ENCODE peak calls at places on chromosomes 11 and 22, in ten cellular contexts. One of them, this sample, is unnamed.
A peak's percentile ranks its signal among the peaks of the same experiment; 100 is the strongest.

GRCh38 chr22:35376728-35377472 is 4.0 kb upstream of the HMOX1 start:
- DNase-seq in GM23248: peak; percentile 99
- DNase-seq in OCI-LY7: peak; percentile 92
- DNase-seq in Karpas-422: peak; percentile 95
- DNase-seq in GM23338: peak; percentile 100
- DNase-seq in HCT116: peak; percentile 83
- DNase-seq in SK-N-SH: no peak
- DNase-seq in hepatocyte: peak; percentile 96
- DNase-seq in MM.1S: peak; percentile 96
- DNase-seq in PC-9: peak; percentile 92
- DNase-seq in this sample: peak; percentile 94

GRCh38 chr11:60858731-60859464 is 3.1 kb upstream of the PTGDR2 start:
- DNase-seq in OCI-LY7: peak; percentile 36
- DNase-seq in Karpas-422: no peak
- DNase-seq in MM.1S: no peak
- DNase-seq in HCT116: no peak
- DNase-seq in PC-9: no peak
- DNase-seq in hepatocyte: no peak
- DNase-seq in GM23338: no peak
- DNase-seq in GM23248: no peak
- DNase-seq in SK-N-SH: no peak
- DNase-seq in this sample: no peak

GRCh38 chr22:44182591-44183588 is 2.2 kb downstream of the PARVG start:
- DNase-seq in MM.1S: no peak
- DNase-seq in SK-N-SH: no peak
- DNase-seq in PC-9: no peak
- DNase-seq in HCT116: no peak
- DNase-seq in OCI-LY7: peak; percentile 24
- DNase-seq in Karpas-422: no peak
- DNase-seq in hepatocyte: no peak
- DNase-seq in GM23338: no peak
- DNase-seq in GM23248: no peak
- DNase-seq in this sample: no peak

GRCh38 chr11:17531818-17532131 is 12.4 kb downstream of the USH1C start:
- DNase-seq in hepatocyte: peak; percentile 80
- DNase-seq in GM23338: no peak
- DNase-seq in GM23248: peak; percentile 61
- DNase-seq in HCT116: no peak
- DNase-seq in Karpas-422: no peak
- DNase-seq in MM.1S: no peak
- DNase-seq in SK-N-SH: no peak
- DNase-seq in OCI-LY7: no peak
- DNase-seq in PC-9: no peak
- DNase-seq in this sample: no peak

GRCh38 chr22:32748509-32748908 is 53.0 kb upstream of the TIMP3 start:
- DNase-seq in PC-9: no peak
- DNase-seq in MM.1S: no peak
- DNase-seq in hepatocyte: no peak
- DNase-seq in OCI-LY7: no peak
- DNase-seq in SK-N-SH: no peak
- DNase-seq in HCT116: no peak
- DNase-seq in GM23248: no peak
- DNase-seq in Karpas-422: no peak
- DNase-seq in GM23338: no peak
- DNase-seq in this sample: no peak

GRCh38 chr22:44682556-44683168 is 19.3 kb upstream of the PRR5 start:
- DNase-seq in MM.1S: no peak
- DNase-seq in GM23338: no peak
- DNase-seq in HCT116: no peak
- DNase-seq in GM23248: no peak
- DNase-seq in OCI-LY7: no peak
- DNase-seq in SK-N-SH: no peak
- DNase-seq in Karpas-422: no peak
- DNase-seq in hepatocyte: no peak
- DNase-seq in PC-9: no peak
- DNase-seq in this sample: no peak

GRCh38 chr11:122202951-122203456 is 87.0 kb upstream of the BLID start:
- DNase-seq in hepatocyte: peak; percentile 78
- DNase-seq in GM23338: peak; percentile 86
- DNase-seq in MM.1S: peak; percentile 46
- DNase-seq in OCI-LY7: peak; percentile 30
- DNase-seq in SK-N-SH: peak; percentile 79
- DNase-seq in Karpas-422: peak; percentile 52
- DNase-seq in HCT116: peak; percentile 81
- DNase-seq in PC-9: peak; percentile 69
- DNase-seq in GM23248: peak; percentile 90
- DNase-seq in this sample: peak; percentile 95

GRCh38 chr11:61913699-61914395 is 3.5 kb downstream of the RAB3IL1 start:
- DNase-seq in HCT116: no peak
- DNase-seq in hepatocyte: no peak
- DNase-seq in Karpas-422: no peak
- DNase-seq in GM23248: no peak
- DNase-seq in MM.1S: no peak
- DNase-seq in SK-N-SH: peak; percentile 11
- DNase-seq in PC-9: no peak
- DNase-seq in OCI-LY7: no peak
- DNase-seq in GM23338: no peak
- DNase-seq in this sample: no peak

GRCh38 chr11:73258104-73258684 is 13.9 kb upstream of the P2RY6 start:
- DNase-seq in HCT116: no peak
- DNase-seq in SK-N-SH: no peak
- DNase-seq in GM23248: no peak
- DNase-seq in GM23338: no peak
- DNase-seq in MM.1S: no peak
- DNase-seq in OCI-LY7: no peak
- DNase-seq in Karpas-422: no peak
- DNase-seq in hepatocyte: no peak
- DNase-seq in PC-9: no peak
- DNase-seq in this sample: no peak

GRCh38 chr11:118615282-118615979 is 8.0 kb downstream of the PHLDB1 start:
- DNase-seq in Karpas-422: no peak
- DNase-seq in SK-N-SH: no peak
- DNase-seq in OCI-LY7: no peak
- DNase-seq in HCT116: no peak
- DNase-seq in GM23338: peak; percentile 97
- DNase-seq in PC-9: peak; percentile 75
- DNase-seq in hepatocyte: no peak
- DNase-seq in GM23248: no peak
- DNase-seq in MM.1S: no peak
- DNase-seq in this sample: no peak

GRCh38 chr11:91871791-91872190 is 352.8 kb upstream of the FAT3 start:
- DNase-seq in MM.1S: no peak
- DNase-seq in Karpas-422: no peak
- DNase-seq in GM23338: no peak
- DNase-seq in HCT116: no peak
- DNase-seq in OCI-LY7: no peak
- DNase-seq in PC-9: no peak
- DNase-seq in GM23248: no peak
- DNase-seq in hepatocyte: no peak
- DNase-seq in SK-N-SH: no peak
- DNase-seq in this sample: peak; percentile 74

GRCh38 chr22:17969732-17970131 is 54.6 kb downstream of the MICAL3 start:
- DNase-seq in OCI-LY7: no peak
- DNase-seq in SK-N-SH: no peak
- DNase-seq in GM23248: peak; percentile 92
- DNase-seq in PC-9: peak; percentile 45
- DNase-seq in Karpas-422: no peak
- DNase-seq in hepatocyte: peak; percentile 65
- DNase-seq in MM.1S: no peak
- DNase-seq in HCT116: no peak
- DNase-seq in GM23338: no peak
- DNase-seq in this sample: peak; percentile 31

GRCh38 chr11:73143126-73143838 is 1.2 kb upstream of the FCHSD2 start:
- DNase-seq in OCI-LY7: peak; percentile 55
- DNase-seq in GM23338: no peak
- DNase-seq in Karpas-422: peak; percentile 64
- DNase-seq in hepatocyte: peak; percentile 71
- DNase-seq in PC-9: no peak
- DNase-seq in GM23248: peak; percentile 22
- DNase-seq in MM.1S: peak; percentile 45
- DNase-seq in SK-N-SH: peak; percentile 33
- DNase-seq in HCT116: no peak
- DNase-seq in this sample: no peak

DNA sequence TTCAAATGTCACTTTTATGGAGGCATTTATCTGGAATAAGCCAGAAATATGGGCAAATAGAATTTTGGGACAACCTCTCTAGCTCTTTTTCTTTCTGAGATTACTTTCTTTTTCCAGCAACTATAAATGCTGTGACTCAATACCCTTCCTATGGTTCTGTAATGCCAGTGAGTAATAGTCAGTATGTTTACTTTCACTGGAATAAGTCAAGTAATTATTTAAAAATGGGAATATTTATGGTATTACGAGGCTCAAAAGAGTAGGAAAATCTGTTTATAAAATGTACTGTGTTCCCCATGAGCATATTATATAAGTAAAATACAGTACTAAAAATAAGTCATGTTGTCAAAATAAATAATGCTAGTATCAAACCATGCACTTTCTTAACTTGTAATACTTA is 750.5 kb downstream of the LUZP2 start:
- DNase-seq in OCI-LY7: no peak
- DNase-seq in PC-9: no peak
- DNase-seq in Karpas-422: no peak
- DNase-seq in HCT116: no peak
- DNase-seq in hepatocyte: no peak
- DNase-seq in SK-N-SH: no peak
- DNase-seq in GM23338: no peak
- DNase-seq in MM.1S: no peak
- DNase-seq in GM23248: no peak
- DNase-seq in this sample: peak; percentile 51
- H3K9me2 ChIP-seq in OCI-LY7: no peaks in the 10 kb centered on the region
- H3K9me2 ChIP-seq in PC-9: no peaks in the 10 kb centered on the region
- H3K9me2 ChIP-seq in Karpas-422: no peaks in the 10 kb centered on the region
- H3K9me2 ChIP-seq in HCT116: no peaks in the 10 kb centered on the region
- H3K9me2 ChIP-seq in hepatocyte: no peaks in the 10 kb centered on the region
- H3K9me2 ChIP-seq in SK-N-SH: no peaks in the 10 kb centered on the region
- H3K9me2 ChIP-seq in GM23338: no peaks in the 10 kb centered on the region
- H3K9me2 ChIP-seq in MM.1S: no peaks in the 10 kb centered on the region
- H3K9me2 ChIP-seq in GM23248: no peaks in the 10 kb centered on the region
- H3K9me2 ChIP-seq in this sample: no peaks in the 10 kb centered on the region

GRCh38 chr22:27224485-27225364 is 567.3 kb downstream of the MIAT start:
- DNase-seq in SK-N-SH: peak; percentile 75
- DNase-seq in GM23338: no peak
- DNase-seq in PC-9: no peak
- DNase-seq in GM23248: peak; percentile 79
- DNase-seq in HCT116: no peak
- DNase-seq in MM.1S: no peak
- DNase-seq in Karpas-422: no peak
- DNase-seq in hepatocyte: peak; percentile 53
- DNase-seq in OCI-LY7: no peak
- DNase-seq in this sample: no peak
- H2AFZ ChIP-seq in SK-N-SH: no peak overlapping the region
- H2AFZ ChIP-seq in GM23338: peak overlapping the region; percentile 38
- H2AFZ ChIP-seq in PC-9: no peak overlapping the region
- H2AFZ ChIP-seq in GM23248: peak overlapping the region; percentile 9
- H2AFZ ChIP-seq in HCT116: no peak overlapping the region
- H2AFZ ChIP-seq in MM.1S: no peak overlapping the region
- H2AFZ ChIP-seq in Karpas-422: no peak overlapping the region
- H2AFZ ChIP-seq in hepatocyte: no peak overlapping the region
- H2AFZ ChIP-seq in OCI-LY7: no peak overlapping the region
- H2AFZ ChIP-seq in this sample: no peak overlapping the region

GRCh38 chr11:96538104-96538503 is 148.3 kb downstream of the JRKL start:
- DNase-seq in MM.1S: peak; percentile 75
- DNase-seq in SK-N-SH: no peak
- DNase-seq in hepatocyte: no peak
- DNase-seq in Karpas-422: no peak
- DNase-seq in HCT116: no peak
- DNase-seq in OCI-LY7: no peak
- DNase-seq in PC-9: no peak
- DNase-seq in GM23338: no peak
- DNase-seq in GM23248: no peak
- DNase-seq in this sample: no peak
- H3K9me2 ChIP-seq in MM.1S: no peaks in the 10 kb centered on the region
- H3K9me2 ChIP-seq in SK-N-SH: no peaks in the 10 kb centered on the region
- H3K9me2 ChIP-seq in hepatocyte: no peaks in the 10 kb centered on the region
- H3K9me2 ChIP-seq in Karpas-422: peaks cover 6% of the 10 kb centered on the region
- H3K9me2 ChIP-seq in HCT116: no peaks in the 10 kb centered on the region
- H3K9me2 ChIP-seq in OCI-LY7: no peaks in the 10 kb centered on the region
- H3K9me2 ChIP-seq in PC-9: no peaks in the 10 kb centered on the region
- H3K9me2 ChIP-seq in GM23338: no peaks in the 10 kb centered on the region
- H3K9me2 ChIP-seq in GM23248: no peaks in the 10 kb centered on the region
- H3K9me2 ChIP-seq in this sample: no peaks in the 10 kb centered on the region

DNA sequence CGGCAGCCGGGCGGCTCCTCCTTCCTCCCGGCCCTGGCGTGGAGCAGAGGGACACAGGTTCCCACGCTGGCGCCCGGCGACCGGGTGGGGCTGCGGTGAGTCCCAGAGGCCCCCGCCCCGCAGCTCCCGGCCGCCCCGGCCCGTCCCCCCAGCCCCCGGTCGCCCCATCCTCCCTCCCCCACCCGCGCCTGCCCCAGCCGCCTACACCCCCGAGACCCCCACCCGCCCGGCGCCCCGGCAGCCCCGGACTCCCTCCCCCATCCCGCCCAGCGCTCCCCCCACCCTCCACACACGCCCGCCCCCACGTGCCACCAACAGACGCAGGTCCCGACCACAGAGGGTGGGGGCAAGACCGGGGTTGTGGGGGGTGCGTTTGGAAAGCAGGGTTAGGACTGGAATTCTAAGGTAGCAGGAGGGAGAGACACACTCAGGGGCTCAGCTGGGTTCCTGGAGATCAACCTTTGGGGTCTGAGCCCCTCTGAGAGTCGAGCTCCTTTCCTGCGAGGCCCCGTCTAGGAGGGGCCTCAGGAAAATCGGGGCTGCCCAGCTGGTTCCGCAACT is 299 bp downstream of the PGGHG start:
- DNase-seq in MM.1S: no peak
- DNase-seq in SK-N-SH: no peak
- DNase-seq in PC-9: no peak
- DNase-seq in OCI-LY7: no peak
- DNase-seq in hepatocyte: no peak
- DNase-seq in GM23248: no peak
- DNase-seq in GM23338: no peak
- DNase-seq in Karpas-422: no peak
- DNase-seq in HCT116: no peak
- DNase-seq in this sample: no peak
- H2AFZ ChIP-seq in MM.1S: no peak overlapping the region
- H2AFZ ChIP-seq in SK-N-SH: no peak overlapping the region
- H2AFZ ChIP-seq in PC-9: no peak overlapping the region
- H2AFZ ChIP-seq in OCI-LY7: no peak overlapping the region
- H2AFZ ChIP-seq in hepatocyte: no peak overlapping the region
- H2AFZ ChIP-seq in GM23248: no peak overlapping the region
- H2AFZ ChIP-seq in GM23338: no peak overlapping the region
- H2AFZ ChIP-seq in Karpas-422: no peak overlapping the region
- H2AFZ ChIP-seq in HCT116: no peak overlapping the region
- H2AFZ ChIP-seq in this sample: no peak overlapping the region

This sample was measured in PC-3.